ENCODE peak calls at places on chromosomes 1 and 21, in seven cellular contexts. One of them, this sample, is unnamed.

GRCh38 chr21:29175408-29176147 is 45.1 kb downstream of the MAP3K7CL start:
- DNase-seq in body of pancreas: peak; percentile 48
- DNase-seq in H1: no peak
- DNase-seq in ovary: no peak
- DNase-seq in heart left ventricle: no peak
- DNase-seq in breast epithelium: no peak
- DNase-seq in Peyer's patch: no peak
- DNase-seq in this sample: no peak

GRCh38 chr1:88697503-88697902 is 13.4 kb downstream of the PKN2 start:
- DNase-seq in ovary: no peak
- DNase-seq in heart left ventricle: no peak
- DNase-seq in H1: no peak
- DNase-seq in breast epithelium: no peak
- DNase-seq in body of pancreas: no peak
- DNase-seq in Peyer's patch: no peak
- DNase-seq in this sample: no peak

GRCh38 chr1:11051781-11052510 is 4.9 kb upstream of the MASP2 start:
- DNase-seq in ovary: no peak
- DNase-seq in breast epithelium: no peak
- DNase-seq in body of pancreas: no peak
- DNase-seq in heart left ventricle: no peak
- DNase-seq in Peyer's patch: no peak
- DNase-seq in H1: no peak
- DNase-seq in this sample: no peak

GRCh38 chr1:215631489-215631888 is 64.4 kb downstream of the KCTD3 start:
- DNase-seq in H1: no peak
- DNase-seq in ovary: no peak
- DNase-seq in body of pancreas: peak; percentile 39
- DNase-seq in heart left ventricle: no peak
- DNase-seq in Peyer's patch: no peak
- DNase-seq in breast epithelium: peak; percentile 31
- DNase-seq in this sample: no peak

GRCh38 chr1:79554620-79555160 is 548.2 kb upstream of the ADGRL4 start:
- DNase-seq in breast epithelium: no peak
- DNase-seq in body of pancreas: no peak
- DNase-seq in H1: no peak
- DNase-seq in heart left ventricle: no peak
- DNase-seq in ovary: no peak
- DNase-seq in Peyer's patch: no peak
- DNase-seq in this sample: no peak

GRCh38 chr1:10791117-10791951 is 5.1 kb downstream of the CASZ1 start:
- DNase-seq in Peyer's patch: no peak
- DNase-seq in H1: no peak
- DNase-seq in heart left ventricle: no peak
- DNase-seq in body of pancreas: peak; percentile 36
- DNase-seq in breast epithelium: no peak
- DNase-seq in ovary: no peak
- DNase-seq in this sample: no peak

GRCh38 chr1:177133977-177134538 is 30.5 kb downstream of the ASTN1 start:
- DNase-seq in ovary: no peak
- DNase-seq in Peyer's patch: no peak
- DNase-seq in body of pancreas: no peak
- DNase-seq in H1: no peak
- DNase-seq in heart left ventricle: no peak
- DNase-seq in breast epithelium: no peak
- DNase-seq in this sample: no peak

GRCh38 chr1:10632691-10633090 is 157.9 kb downstream of the PEX14 start:
- DNase-seq in breast epithelium: no peak
- DNase-seq in H1: no peak
- DNase-seq in body of pancreas: no peak
- DNase-seq in heart left ventricle: no peak
- DNase-seq in Peyer's patch: no peak
- DNase-seq in ovary: no peak
- DNase-seq in this sample: no peak

GRCh38 chr1:27372808-27373690 is 1.6 kb downstream of the FCN3 start:
- DNase-seq in ovary: no peak
- DNase-seq in H1: peak; percentile 64
- DNase-seq in heart left ventricle: no peak
- DNase-seq in breast epithelium: no peak
- DNase-seq in body of pancreas: no peak
- DNase-seq in Peyer's patch: no peak
- DNase-seq in this sample: no peak

GRCh38 chr1:153610334-153611023 is 2.5 kb downstream of the S100A16 start:
- DNase-seq in H1: no peak
- DNase-seq in breast epithelium: no peak
- DNase-seq in ovary: no peak
- DNase-seq in heart left ventricle: no peak
- DNase-seq in body of pancreas: no peak
- DNase-seq in Peyer's patch: peak; percentile 53
- DNase-seq in this sample: no peak

GRCh38 chr1:229714306-229714705 is 88.3 kb downstream of the URB2 start:
- DNase-seq in Peyer's patch: no peak
- DNase-seq in body of pancreas: no peak
- DNase-seq in breast epithelium: no peak
- DNase-seq in H1: no peak
- DNase-seq in heart left ventricle: no peak
- DNase-seq in ovary: no peak
- DNase-seq in this sample: no peak

GRCh38 chr1:64744492-64745180 is at the start of gene RAVER2:
- DNase-seq in body of pancreas: peak; percentile 82
- DNase-seq in Peyer's patch: peak; percentile 88
- DNase-seq in breast epithelium: peak; percentile 61
- DNase-seq in ovary: peak; percentile 69
- DNase-seq in H1: peak; percentile 85
- DNase-seq in heart left ventricle: peak; percentile 83
- DNase-seq in this sample: peak; percentile 86

GRCh38 chr1:176241385-176242015 is 34.4 kb upstream of the COP1 start:
- DNase-seq in body of pancreas: no peak
- DNase-seq in ovary: no peak
- DNase-seq in breast epithelium: no peak
- DNase-seq in H1: no peak
- DNase-seq in heart left ventricle: no peak
- DNase-seq in Peyer's patch: no peak
- DNase-seq in this sample: no peak

GRCh38 chr1:50418600-50419109 is 4.6 kb downstream of the DMRTA2 start:
- DNase-seq in heart left ventricle: no peak
- DNase-seq in H1: peak; percentile 72
- DNase-seq in ovary: no peak
- DNase-seq in breast epithelium: no peak
- DNase-seq in Peyer's patch: no peak
- DNase-seq in body of pancreas: no peak
- DNase-seq in this sample: no peak

GRCh38 chr1:31785020-31785946 is 21.1 kb upstream of the ADGRB2 start:
- DNase-seq in H1: no peak
- DNase-seq in Peyer's patch: peak; percentile 44
- DNase-seq in ovary: no peak
- DNase-seq in heart left ventricle: no peak
- DNase-seq in breast epithelium: no peak
- DNase-seq in body of pancreas: peak; percentile 7
- DNase-seq in this sample: no peak

GRCh38 chr1:49364676-49365075 is 588.0 kb upstream of the BEND5 start:
- DNase-seq in breast epithelium: no peak
- DNase-seq in heart left ventricle: no peak
- DNase-seq in Peyer's patch: no peak
- DNase-seq in body of pancreas: no peak
- DNase-seq in ovary: no peak
- DNase-seq in H1: no peak
- DNase-seq in this sample: no peak

GRCh38 chr1:43414634-43415223 is 25.0 kb downstream of the SZT2 start:
- DNase-seq in body of pancreas: peak; percentile 62
- DNase-seq in ovary: no peak
- DNase-seq in Peyer's patch: no peak
- DNase-seq in breast epithelium: peak; percentile 38
- DNase-seq in H1: peak; percentile 85
- DNase-seq in heart left ventricle: peak; percentile 36
- DNase-seq in this sample: peak; percentile 66

GRCh38 chr1:180542530-180543171 is 16.1 kb upstream of the OVAAL start:
- DNase-seq in heart left ventricle: no peak
- DNase-seq in ovary: no peak
- DNase-seq in Peyer's patch: no peak
- DNase-seq in body of pancreas: no peak
- DNase-seq in breast epithelium: no peak
- DNase-seq in H1: no peak
- DNase-seq in this sample: no peak

GRCh38 chr21:35909456-35910178 is 150.7 kb downstream of the SETD4 start:
- DNase-seq in breast epithelium: no peak
- DNase-seq in heart left ventricle: no peak
- DNase-seq in ovary: no peak
- DNase-seq in body of pancreas: no peak
- DNase-seq in H1: no peak
- DNase-seq in Peyer's patch: no peak
- DNase-seq in this sample: no peak

GRCh38 chr1:7300893-7301292 is 470.2 kb upstream of the VAMP3 start:
- DNase-seq in heart left ventricle: no peak
- DNase-seq in ovary: no peak
- DNase-seq in Peyer's patch: no peak
- DNase-seq in body of pancreas: no peak
- DNase-seq in breast epithelium: no peak
- DNase-seq in H1: no peak
- DNase-seq in this sample: peak; percentile 43

GRCh38 chr1:183989604-183990003 is 47.9 kb downstream of the COLGALT2 start:
- DNase-seq in heart left ventricle: no peak
- DNase-seq in H1: no peak
- DNase-seq in breast epithelium: no peak
- DNase-seq in Peyer's patch: no peak
- DNase-seq in ovary: no peak
- DNase-seq in body of pancreas: no peak
- DNase-seq in this sample: no peak

GRCh38 chr1:65799601-65800000 is 6.9 kb downstream of the PDE4B start:
- DNase-seq in Peyer's patch: no peak
- DNase-seq in body of pancreas: no peak
- DNase-seq in ovary: no peak
- DNase-seq in heart left ventricle: no peak
- DNase-seq in H1: no peak
- DNase-seq in breast epithelium: no peak
- DNase-seq in this sample: no peak

GRCh38 chr1:50300303-50300702 is 122.9 kb downstream of the DMRTA2 start:
- DNase-seq in body of pancreas: no peak
- DNase-seq in H1: no peak
- DNase-seq in heart left ventricle: no peak
- DNase-seq in Peyer's patch: no peak
- DNase-seq in ovary: no peak
- DNase-seq in breast epithelium: no peak
- DNase-seq in this sample: no peak

GRCh38 chr1:160163612-160164011 is 12.2 kb downstream of the ATP1A4 start:
- DNase-seq in heart left ventricle: no peak
- DNase-seq in ovary: no peak
- DNase-seq in H1: no peak
- DNase-seq in breast epithelium: no peak
- DNase-seq in body of pancreas: no peak
- DNase-seq in Peyer's patch: no peak
- DNase-seq in this sample: no peak

GRCh38 chr21:16455978-16456377 is 726.2 kb downstream of the USP25 start:
- DNase-seq in heart left ventricle: no peak
- DNase-seq in body of pancreas: no peak
- DNase-seq in H1: no peak
- DNase-seq in ovary: no peak
- DNase-seq in breast epithelium: no peak
- DNase-seq in Peyer's patch: no peak
- DNase-seq in this sample: no peak

GRCh38 chr1:181409981-181410380 is 73.3 kb upstream of the CACNA1E start:
- DNase-seq in breast epithelium: no peak
- DNase-seq in ovary: no peak
- DNase-seq in body of pancreas: no peak
- DNase-seq in H1: no peak
- DNase-seq in Peyer's patch: no peak
- DNase-seq in heart left ventricle: no peak
- DNase-seq in this sample: no peak

GRCh38 chr1:41876533-41877445 is 41.9 kb downstream of the HIVEP3 start:
- DNase-seq in body of pancreas: no peak
- DNase-seq in Peyer's patch: no peak
- DNase-seq in ovary: no peak
- DNase-seq in H1: no peak
- DNase-seq in breast epithelium: no peak
- DNase-seq in heart left ventricle: no peak
- DNase-seq in this sample: no peak

GRCh38 chr1:184020855-184021254 is 16.7 kb downstream of the COLGALT2 start:
- DNase-seq in Peyer's patch: no peak
- DNase-seq in heart left ventricle: no peak
- DNase-seq in ovary: no peak
- DNase-seq in H1: no peak
- DNase-seq in breast epithelium: no peak
- DNase-seq in body of pancreas: no peak
- DNase-seq in this sample: no peak

GRCh38 chr21:44418108-44418875 is 37.0 kb upstream of the LRRC3 start:
- DNase-seq in breast epithelium: no peak
- DNase-seq in heart left ventricle: peak; percentile 12
- DNase-seq in H1: no peak
- DNase-seq in body of pancreas: no peak
- DNase-seq in ovary: no peak
- DNase-seq in Peyer's patch: peak; percentile 29
- DNase-seq in this sample: no peak
- H3K9me3 ChIP-seq in breast epithelium: no peaks in the 10 kb centered on the region
- H3K9me3 ChIP-seq in heart left ventricle: no peaks in the 10 kb centered on the region
- H3K9me3 ChIP-seq in H1: peaks cover 36% of the 10 kb centered on the region
- H3K9me3 ChIP-seq in body of pancreas: no peaks in the 10 kb centered on the region
- H3K9me3 ChIP-seq in ovary: no peaks in the 10 kb centered on the region
- H3K9me3 ChIP-seq in Peyer's patch: no peaks in the 10 kb centered on the region
- H3K9me3 ChIP-seq in this sample: no peaks in the 10 kb centered on the region

GRCh38 chr1:232905324-232906034 is 44.9 kb upstream of the NTPCR start:
- DNase-seq in body of pancreas: no peak
- DNase-seq in ovary: no peak
- DNase-seq in heart left ventricle: no peak
- DNase-seq in Peyer's patch: no peak
- DNase-seq in breast epithelium: no peak
- DNase-seq in H1: no peak
- DNase-seq in this sample: no peak
- H3K4me3 ChIP-seq in body of pancreas: no peak overlapping the region
- H3K4me3 ChIP-seq in ovary: no peak overlapping the region
- H3K4me3 ChIP-seq in heart left ventricle: no peak overlapping the region
- H3K4me3 ChIP-seq in Peyer's patch: no peak overlapping the region
- H3K4me3 ChIP-seq in breast epithelium: no peak overlapping the region
- H3K4me3 ChIP-seq in H1: no peak overlapping the region
- H3K4me3 ChIP-seq in this sample: no peak overlapping the region

DNA sequence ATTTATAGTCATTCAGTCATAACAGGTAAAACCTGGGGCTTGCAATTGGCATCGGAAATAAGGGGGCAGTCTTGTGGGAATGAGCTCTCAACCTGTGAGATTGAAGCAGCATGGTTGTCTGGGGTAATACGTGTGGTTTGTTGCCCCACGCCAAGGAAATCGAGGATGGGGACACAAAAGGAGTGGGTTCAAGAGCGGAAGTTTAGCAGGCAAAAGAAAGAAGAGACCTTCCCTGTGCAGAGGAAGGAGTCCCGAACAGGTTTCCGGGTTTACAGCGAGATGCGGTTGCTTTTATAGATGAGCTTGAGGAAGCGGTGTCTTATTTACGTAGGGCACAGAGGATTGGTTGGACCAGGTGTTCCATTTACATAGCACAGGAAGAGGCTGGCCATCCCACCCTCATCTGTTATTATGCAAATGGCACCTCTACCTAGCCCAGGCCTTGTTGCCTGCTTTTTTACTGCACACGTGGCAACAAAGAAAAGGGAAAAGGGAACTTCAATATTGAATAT is 37.3 kb downstream of the IFNAR1 start:
- DNase-seq in H1: peak; percentile 70
- DNase-seq in Peyer's patch: no peak
- DNase-seq in body of pancreas: peak; percentile 28
- DNase-seq in breast epithelium: no peak
- DNase-seq in ovary: no peak
- DNase-seq in heart left ventricle: no peak
- DNase-seq in this sample: peak; percentile 56
- TF ChIP-seq POLR2A in H1: peak; percentile 98
- TF ChIP-seq POLR2A in Peyer's patch: peak; percentile 71
- TF ChIP-seq POLR2A in body of pancreas: peak; percentile 82
- TF ChIP-seq POLR2A in breast epithelium: no peak
- TF ChIP-seq POLR2A in ovary: no peak
- TF ChIP-seq POLR2A in heart left ventricle: no peak
- TF ChIP-seq POLR2A in this sample: peak; percentile 89

GRCh38 chr1:3001471-3002348 is 19.6 kb upstream of the ACTRT2 start:
- DNase-seq in ovary: no peak
- DNase-seq in heart left ventricle: no peak
- DNase-seq in body of pancreas: no peak
- DNase-seq in Peyer's patch: peak; percentile 43
- DNase-seq in H1: no peak
- DNase-seq in breast epithelium: no peak
- DNase-seq in this sample: peak; percentile 4
- H3K9me3 ChIP-seq in ovary: no peaks in the 10 kb centered on the region
- H3K9me3 ChIP-seq in heart left ventricle: no peaks in the 10 kb centered on the region
- H3K9me3 ChIP-seq in body of pancreas: no peaks in the 10 kb centered on the region
- H3K9me3 ChIP-seq in Peyer's patch: no peaks in the 10 kb centered on the region
- H3K9me3 ChIP-seq in H1: peaks cover 96% of the 10 kb centered on the region
- H3K9me3 ChIP-seq in breast epithelium: no peaks in the 10 kb centered on the region
- H3K9me3 ChIP-seq in this sample: no peaks in the 10 kb centered on the region